ENCODE peak calls at places on chromosomes 6 and 20, in six cellular contexts. Q is RPMI8226, O is upper lobe of right lung, B is ureter, T is T-helper 1 cell, W is fibroblast of the aortic adventitia. L is an unnamed sample.

GRCh38 chr6:489001-489400 is 97.4 kb downstream of the IRF4 start:
- DNase-seq in Q (no peak), O (no peak), B (no peak), T (no peak), W (no peak), L (no peak)

GRCh38 chr6:49264496-49264895 is 198.6 kb downstream of the MMUT start:
- DNase-seq in Q (peak), O (no peak), B (no peak), T (no peak), W (no peak), L (no peak)

GRCh38 chr6:43774776-43775583 is 5.0 kb downstream of the VEGFA start:
- DNase-seq in Q (peak), O (peak), B (peak), T (peak), W (peak), L (no peak)

GRCh38 chr20:5658897-5659296 is 91.3 kb upstream of the SHLD1 start:
- DNase-seq in Q (no peak), O (no peak), B (peak), T (no peak), W (peak), L (no peak)

GRCh38 chr20:57498425-57499400 is 26.2 kb downstream of the CTCFL start:
- DNase-seq in Q (peak), O (no peak), B (no peak), T (no peak), W (peak), L (no peak)

GRCh38 chr6:111105578-111105977 is 18.3 kb downstream of the SLC16A10 start:
- DNase-seq in Q (peak), O (peak), B (peak), T (no peak), W (no peak), L (no peak)

GRCh38 chr6:5511924-5512323 is 250.6 kb downstream of the FARS2 start:
- DNase-seq in Q (no peak), O (no peak), B (no peak), T (no peak), W (peak), L (no peak)

GRCh38 chr6:22306741-22307466 is 10.1 kb upstream of the PRL start:
- DNase-seq in Q (no peak), O (no peak), B (no peak), T (no peak), W (no peak), L (no peak)

GRCh38 chr20:38748863-38749153 is 548 bp downstream of the ACTR5 start:
- DNase-seq in Q (peak), O (no peak), B (peak), T (no peak), W (no peak), L (no peak)

GRCh38 chr6:23518294-23518693 is 607.7 kb upstream of the NRSN1 start:
- DNase-seq in Q (no peak), O (no peak), B (no peak), T (no peak), W (no peak), L (no peak)

GRCh38 chr6:130046711-130047439 is 28.5 kb downstream of the L3MBTL3 start:
- DNase-seq in Q (no peak), O (no peak), B (no peak), T (no peak), W (peak), L (no peak)

GRCh38 chr6:141347075-141347474 is 785.6 kb upstream of the GJE1 start:
- DNase-seq in Q (no peak), O (no peak), B (no peak), T (no peak), W (peak), L (no peak)

GRCh38 chr6:29887819-29888581 is 54.3 kb upstream of the HLA-A start:
- DNase-seq in Q (peak), O (peak), B (peak), T (peak), W (peak), L (no peak)